ENCODE peak calls at places on chromosome 15, in ten cellular contexts. One of them, this sample, is unnamed.

GRCh38 chr15:91289324-91289723 is 189.3 kb downstream of the SV2B start:
- DNase-seq in SK-MEL-5: peak
- DNase-seq in naive thymus-derived CD8-positive, alpha-beta T cell: no peak
- DNase-seq in right cardiac atrium: no peak
- DNase-seq in C1 segment of cervical spinal cord: no peak
- DNase-seq in fibroblast of pulmonary artery: no peak
- DNase-seq in DMS79 treated with DMSO at 0.1 percent for 48 hours: no peak
- DNase-seq in EL: no peak
- DNase-seq in T-helper 1 cell: no peak
- DNase-seq in cardiac muscle cell: no peak
- DNase-seq in this sample: no peak

GRCh38 chr15:42730536-42730935 is 6.4 kb downstream of the CDAN1 start:
- DNase-seq in SK-MEL-5: no peak
- DNase-seq in naive thymus-derived CD8-positive, alpha-beta T cell: no peak
- DNase-seq in right cardiac atrium: no peak
- DNase-seq in C1 segment of cervical spinal cord: no peak
- DNase-seq in fibroblast of pulmonary artery: no peak
- DNase-seq in DMS79 treated with DMSO at 0.1 percent for 48 hours: no peak
- DNase-seq in EL: no peak
- DNase-seq in T-helper 1 cell: no peak
- DNase-seq in cardiac muscle cell: no peak
- DNase-seq in this sample: no peak

GRCh38 chr15:37289109-37289765 is 188.9 kb upstream of the MEIS2 start:
- DNase-seq in SK-MEL-5: peak
- DNase-seq in naive thymus-derived CD8-positive, alpha-beta T cell: no peak
- DNase-seq in right cardiac atrium: no peak
- DNase-seq in C1 segment of cervical spinal cord: no peak
- DNase-seq in fibroblast of pulmonary artery: peak
- DNase-seq in DMS79 treated with DMSO at 0.1 percent for 48 hours: no peak
- DNase-seq in EL: peak
- DNase-seq in T-helper 1 cell: no peak
- DNase-seq in cardiac muscle cell: peak
- DNase-seq in this sample: no peak

GRCh38 chr15:26382416-26383086 is 390.3 kb downstream of the GABRB3 start:
- DNase-seq in SK-MEL-5: no peak
- DNase-seq in naive thymus-derived CD8-positive, alpha-beta T cell: no peak
- DNase-seq in right cardiac atrium: no peak
- DNase-seq in C1 segment of cervical spinal cord: no peak
- DNase-seq in fibroblast of pulmonary artery: no peak
- DNase-seq in DMS79 treated with DMSO at 0.1 percent for 48 hours: no peak
- DNase-seq in EL: no peak
- DNase-seq in T-helper 1 cell: no peak
- DNase-seq in cardiac muscle cell: no peak
- DNase-seq in this sample: no peak

GRCh38 chr15:74399511-74400312 is 32.3 kb upstream of the CYP11A1 start:
- DNase-seq in SK-MEL-5: no peak
- DNase-seq in naive thymus-derived CD8-positive, alpha-beta T cell: peak
- DNase-seq in right cardiac atrium: no peak
- DNase-seq in C1 segment of cervical spinal cord: no peak
- DNase-seq in fibroblast of pulmonary artery: no peak
- DNase-seq in DMS79 treated with DMSO at 0.1 percent for 48 hours: no peak
- DNase-seq in EL: peak
- DNase-seq in T-helper 1 cell: no peak
- DNase-seq in cardiac muscle cell: no peak
- DNase-seq in this sample: no peak

GRCh38 chr15:39613861-39614260 is 33.0 kb downstream of the THBS1 start:
- DNase-seq in SK-MEL-5: no peak
- DNase-seq in naive thymus-derived CD8-positive, alpha-beta T cell: no peak
- DNase-seq in right cardiac atrium: no peak
- DNase-seq in C1 segment of cervical spinal cord: no peak
- DNase-seq in fibroblast of pulmonary artery: no peak
- DNase-seq in DMS79 treated with DMSO at 0.1 percent for 48 hours: no peak
- DNase-seq in EL: no peak
- DNase-seq in T-helper 1 cell: no peak
- DNase-seq in cardiac muscle cell: no peak
- DNase-seq in this sample: no peak

GRCh38 chr15:100041380-100041779 is 300.4 kb downstream of the ADAMTS17 start:
- DNase-seq in SK-MEL-5: no peak
- DNase-seq in naive thymus-derived CD8-positive, alpha-beta T cell: no peak
- DNase-seq in right cardiac atrium: no peak
- DNase-seq in C1 segment of cervical spinal cord: no peak
- DNase-seq in fibroblast of pulmonary artery: no peak
- DNase-seq in DMS79 treated with DMSO at 0.1 percent for 48 hours: no peak
- DNase-seq in EL: no peak
- DNase-seq in T-helper 1 cell: no peak
- DNase-seq in cardiac muscle cell: no peak
- DNase-seq in this sample: no peak

GRCh38 chr15:82158811-82159210 is 103.7 kb downstream of the EFL1 start:
- DNase-seq in SK-MEL-5: no peak
- DNase-seq in naive thymus-derived CD8-positive, alpha-beta T cell: no peak
- DNase-seq in right cardiac atrium: no peak
- DNase-seq in C1 segment of cervical spinal cord: no peak
- DNase-seq in fibroblast of pulmonary artery: no peak
- DNase-seq in DMS79 treated with DMSO at 0.1 percent for 48 hours: no peak
- DNase-seq in EL: no peak
- DNase-seq in T-helper 1 cell: no peak
- DNase-seq in cardiac muscle cell: peak
- DNase-seq in this sample: no peak

GRCh38 chr15:36271048-36271447 is 308.4 kb upstream of the CDIN1 start:
- DNase-seq in SK-MEL-5: no peak
- DNase-seq in naive thymus-derived CD8-positive, alpha-beta T cell: no peak
- DNase-seq in right cardiac atrium: no peak
- DNase-seq in C1 segment of cervical spinal cord: no peak
- DNase-seq in fibroblast of pulmonary artery: no peak
- DNase-seq in DMS79 treated with DMSO at 0.1 percent for 48 hours: no peak
- DNase-seq in EL: no peak
- DNase-seq in T-helper 1 cell: no peak
- DNase-seq in cardiac muscle cell: no peak
- DNase-seq in this sample: no peak

GRCh38 chr15:90039996-90040395 is 38.9 kb downstream of the ZNF710 start:
- DNase-seq in SK-MEL-5: no peak
- DNase-seq in naive thymus-derived CD8-positive, alpha-beta T cell: no peak
- DNase-seq in right cardiac atrium: no peak
- DNase-seq in C1 segment of cervical spinal cord: no peak
- DNase-seq in fibroblast of pulmonary artery: no peak
- DNase-seq in DMS79 treated with DMSO at 0.1 percent for 48 hours: no peak
- DNase-seq in EL: peak
- DNase-seq in T-helper 1 cell: no peak
- DNase-seq in cardiac muscle cell: no peak
- DNase-seq in this sample: no peak

GRCh38 chr15:78003539-78004008 is 73.9 kb downstream of the TBC1D2B start:
- DNase-seq in SK-MEL-5: no peak
- DNase-seq in naive thymus-derived CD8-positive, alpha-beta T cell: no peak
- DNase-seq in right cardiac atrium: no peak
- DNase-seq in C1 segment of cervical spinal cord: no peak
- DNase-seq in fibroblast of pulmonary artery: no peak
- DNase-seq in DMS79 treated with DMSO at 0.1 percent for 48 hours: peak
- DNase-seq in EL: no peak
- DNase-seq in T-helper 1 cell: no peak
- DNase-seq in cardiac muscle cell: peak
- DNase-seq in this sample: no peak

GRCh38 chr15:90190606-90191343 is 10.4 kb upstream of the SEMA4B start:
- DNase-seq in SK-MEL-5: no peak
- DNase-seq in naive thymus-derived CD8-positive, alpha-beta T cell: no peak
- DNase-seq in right cardiac atrium: no peak
- DNase-seq in C1 segment of cervical spinal cord: no peak
- DNase-seq in fibroblast of pulmonary artery: no peak
- DNase-seq in DMS79 treated with DMSO at 0.1 percent for 48 hours: no peak
- DNase-seq in EL: no peak
- DNase-seq in T-helper 1 cell: no peak
- DNase-seq in cardiac muscle cell: no peak
- DNase-seq in this sample: no peak

GRCh38 chr15:65312400-65312916 is 8.0 kb downstream of the RNU5B-1 start:
- DNase-seq in SK-MEL-5: peak
- DNase-seq in naive thymus-derived CD8-positive, alpha-beta T cell: no peak
- DNase-seq in right cardiac atrium: peak
- DNase-seq in C1 segment of cervical spinal cord: peak
- DNase-seq in fibroblast of pulmonary artery: no peak
- DNase-seq in DMS79 treated with DMSO at 0.1 percent for 48 hours: no peak
- DNase-seq in EL: no peak
- DNase-seq in T-helper 1 cell: no peak
- DNase-seq in cardiac muscle cell: no peak
- DNase-seq in this sample: no peak

GRCh38 chr15:99518191-99518590 is 47.6 kb upstream of the MEF2A start:
- DNase-seq in SK-MEL-5: no peak
- DNase-seq in naive thymus-derived CD8-positive, alpha-beta T cell: no peak
- DNase-seq in right cardiac atrium: no peak
- DNase-seq in C1 segment of cervical spinal cord: no peak
- DNase-seq in fibroblast of pulmonary artery: no peak
- DNase-seq in DMS79 treated with DMSO at 0.1 percent for 48 hours: no peak
- DNase-seq in EL: no peak
- DNase-seq in T-helper 1 cell: no peak
- DNase-seq in cardiac muscle cell: no peak
- DNase-seq in this sample: no peak

GRCh38 chr15:72472907-72473669 is 1.0 kb upstream of the ARIH1 start:
- DNase-seq in SK-MEL-5: peak
- DNase-seq in naive thymus-derived CD8-positive, alpha-beta T cell: peak
- DNase-seq in right cardiac atrium: no peak
- DNase-seq in C1 segment of cervical spinal cord: no peak
- DNase-seq in fibroblast of pulmonary artery: peak
- DNase-seq in DMS79 treated with DMSO at 0.1 percent for 48 hours: no peak
- DNase-seq in EL: peak
- DNase-seq in T-helper 1 cell: no peak
- DNase-seq in cardiac muscle cell: no peak
- DNase-seq in this sample: no peak

GRCh38 chr15:71336671-71337070 is 221.4 kb downstream of the THSD4 start:
- DNase-seq in SK-MEL-5: no peak
- DNase-seq in naive thymus-derived CD8-positive, alpha-beta T cell: no peak
- DNase-seq in right cardiac atrium: no peak
- DNase-seq in C1 segment of cervical spinal cord: no peak
- DNase-seq in fibroblast of pulmonary artery: no peak
- DNase-seq in DMS79 treated with DMSO at 0.1 percent for 48 hours: no peak
- DNase-seq in EL: no peak
- DNase-seq in T-helper 1 cell: no peak
- DNase-seq in cardiac muscle cell: no peak
- DNase-seq in this sample: no peak